ENCODE peak calls at places on chromosomes 2 and 18, in five cellular contexts. One of them, this sample, is unnamed.
A peak's percentile ranks its signal among the peaks of the same experiment; 100 is the strongest.

GRCh38 chr2:239596298-239596697 is 195.5 kb upstream of the HDAC4 start:
- DNase-seq in AG08396: no peak
- DNase-seq in uterus: peak; percentile 10
- DNase-seq in HFFc6: no peak
- DNase-seq in H7: peak; percentile 21
- DNase-seq in this sample: no peak

GRCh38 chr2:236177604-236177966 is 9.4 kb upstream of the GBX2 start:
- DNase-seq in H7: peak; percentile 94
- DNase-seq in AG08396: peak; percentile 75
- DNase-seq in uterus: no peak
- DNase-seq in HFFc6: no peak
- DNase-seq in this sample: no peak

GRCh38 chr2:226699321-226699720 is 100.3 kb downstream of the IRS1 start:
- DNase-seq in HFFc6: peak; percentile 39
- DNase-seq in uterus: peak; percentile 70
- DNase-seq in AG08396: peak; percentile 24
- DNase-seq in H7: no peak
- DNase-seq in this sample: no peak

GRCh38 chr2:74383254-74383653 is 3.1 kb upstream of the DCTN1 start:
- DNase-seq in uterus: no peak
- DNase-seq in AG08396: peak; percentile 68
- DNase-seq in HFFc6: peak; percentile 41
- DNase-seq in H7: no peak
- DNase-seq in this sample: no peak

GRCh38 chr2:224608104-224608503 is 22.9 kb upstream of the CUL3 start:
- DNase-seq in H7: no peak
- DNase-seq in HFFc6: no peak
- DNase-seq in AG08396: no peak
- DNase-seq in uterus: no peak
- DNase-seq in this sample: no peak

GRCh38 chr2:9370746-9371145 is 52.6 kb downstream of the ITGB1BP1 start:
- DNase-seq in HFFc6: no peak
- DNase-seq in AG08396: no peak
- DNase-seq in uterus: no peak
- DNase-seq in H7: no peak
- DNase-seq in this sample: no peak

GRCh38 chr2:28906376-28906775 is 11.9 kb downstream of the WDR43 start:
- DNase-seq in HFFc6: no peak
- DNase-seq in uterus: no peak
- DNase-seq in H7: no peak
- DNase-seq in AG08396: no peak
- DNase-seq in this sample: no peak

GRCh38 chr2:28755411-28755810 is 3.8 kb downstream of the PPP1CB start:
- DNase-seq in HFFc6: no peak
- DNase-seq in AG08396: peak; percentile 10
- DNase-seq in H7: no peak
- DNase-seq in uterus: no peak
- DNase-seq in this sample: no peak

GRCh38 chr18:51009071-51009470 is 20.9 kb upstream of the SMAD4 start:
- DNase-seq in AG08396: no peak
- DNase-seq in uterus: no peak
- DNase-seq in H7: no peak
- DNase-seq in HFFc6: no peak
- DNase-seq in this sample: no peak

GRCh38 chr2:147538088-147538487 is 306.7 kb upstream of the ACVR2A start:
- DNase-seq in AG08396: no peak
- DNase-seq in uterus: no peak
- DNase-seq in H7: no peak
- DNase-seq in HFFc6: no peak
- DNase-seq in this sample: peak; percentile 7

GRCh38 chr18:57095884-57096283 is 51.0 kb upstream of the BOD1L2 start:
- DNase-seq in AG08396: no peak
- DNase-seq in HFFc6: no peak
- DNase-seq in uterus: no peak
- DNase-seq in H7: no peak
- DNase-seq in this sample: no peak